ENCODE peak calls at places on chromosomes 6 and 20, in nine cellular contexts. B is coronary artery, S is spleen, O is IMR-90, M is upper lobe of right lung, I is astrocyte of the spinal cord, N is brain microvascular endothelial cell, L is heart right ventricle, P is HCT116. G is an unnamed sample.

GRCh38 chr6:38638941-38639497 is 710 bp downstream of the BTBD9 start:
- DNase-seq in B (peak), S (no peak), O (peak), M (peak), I (peak), N (peak), L (no peak), P (peak), G (peak)

GRCh38 chr20:25464501-25465204 is 57.2 kb downstream of the GINS1 start:
- DNase-seq in B (no peak), S (peak), O (no peak), M (no peak), I (no peak), N (no peak), L (no peak), P (no peak), G (no peak)

GRCh38 chr6:148287979-148288378 is 54.7 kb upstream of the SASH1 start:
- DNase-seq in B (no peak), S (no peak), O (no peak), M (no peak), I (no peak), N (no peak), L (no peak), P (no peak), G (no peak)

GRCh38 chr20:45781391-45781931 is 10.2 kb downstream of the WFDC3 start:
- DNase-seq in B (no peak), S (no peak), O (peak), M (no peak), I (peak), N (peak), L (no peak), P (peak), G (peak)

GRCh38 chr20:49791165-49791564 is 21.5 kb upstream of the SLC9A8 start:
- DNase-seq in B (no peak), S (no peak), O (no peak), M (no peak), I (no peak), N (no peak), L (no peak), P (no peak), G (no peak)

GRCh38 chr20:5658897-5659296 is 91.3 kb upstream of the SHLD1 start:
- DNase-seq in B (peak), S (peak), O (peak), M (no peak), I (peak), N (peak), L (peak), P (no peak), G (peak)

GRCh38 chr20:953742-954141 is 37.6 kb upstream of the ANGPT4 start:
- DNase-seq in B (no peak), S (peak), O (no peak), M (no peak), I (no peak), N (no peak), L (no peak), P (peak), G (no peak)

GRCh38 chr20:62031462-62032092 is 34.1 kb downstream of the TAF4 start:
- DNase-seq in B (no peak), S (no peak), O (no peak), M (no peak), I (no peak), N (no peak), L (peak), P (no peak), G (no peak)

GRCh38 chr20:34528921-34529297 is 12.7 kb downstream of the DYNLRB1 start:
- DNase-seq in B (no peak), S (peak), O (no peak), M (peak), I (no peak), N (no peak), L (peak), P (no peak), G (peak)

GRCh38 chr6:146177785-146178184 is 148.9 kb downstream of the GRM1 start:
- DNase-seq in B (no peak), S (no peak), O (no peak), M (no peak), I (no peak), N (no peak), L (no peak), P (no peak), G (no peak)

GRCh38 chr6:19269341-19269898 is 567.8 kb upstream of the ID4 start:
- DNase-seq in B (no peak), S (no peak), O (no peak), M (no peak), I (no peak), N (no peak), L (no peak), P (no peak), G (no peak)

GRCh38 chr20:40860487-40860902 is 168.1 kb upstream of the TOP1 start:
- DNase-seq in B (no peak), S (no peak), O (peak), M (no peak), I (peak), N (peak), L (no peak), P (peak), G (no peak)

GRCh38 chr6:36938536-36938935 is 16.0 kb upstream of the PI16 start:
- DNase-seq in B (no peak), S (no peak), O (peak), M (no peak), I (peak), N (peak), L (no peak), P (no peak), G (no peak)

GRCh38 chr6:40171343-40171742 is 237.1 kb upstream of the MOCS1 start:
- DNase-seq in B (no peak), S (no peak), O (no peak), M (no peak), I (no peak), N (no peak), L (no peak), P (no peak), G (no peak)

GRCh38 chr6:100774681-100775080 is 106.4 kb downstream of the ASCC3 start:
- DNase-seq in B (no peak), S (no peak), O (peak), M (no peak), I (peak), N (no peak), L (no peak), P (no peak), G (peak)

GRCh38 chr6:27864906-27865883 is 47.0 kb downstream of the OR2B2 start:
- DNase-seq in B (peak), S (peak), O (peak), M (peak), I (peak), N (peak), L (peak), P (no peak), G (peak)

GRCh38 chr6:42901538-42901957 is 14.3 kb upstream of the PTCRA start:
- DNase-seq in B (peak), S (peak), O (peak), M (peak), I (peak), N (peak), L (peak), P (peak), G (peak)

GRCh38 chr6:92827104-92827503 is 592.3 kb downstream of the EPHA7 start:
- DNase-seq in B (no peak), S (no peak), O (no peak), M (no peak), I (no peak), N (no peak), L (no peak), P (no peak), G (no peak)

GRCh38 chr6:40535105-40535783 is 51.9 kb downstream of the LRFN2 start:
- DNase-seq in B (no peak), S (peak), O (no peak), M (no peak), I (no peak), N (no peak), L (no peak), P (no peak), G (no peak)

GRCh38 chr6:125307150-125307838 is 5.5 kb upstream of the HDDC2 start:
- DNase-seq in B (no peak), S (no peak), O (peak), M (no peak), I (no peak), N (peak), L (no peak), P (no peak), G (no peak)

GRCh38 chr6:9848094-9848493 is 566.8 kb downstream of the TFAP2A start:
- DNase-seq in B (no peak), S (no peak), O (peak), M (no peak), I (no peak), N (no peak), L (no peak), P (no peak), G (no peak)

GRCh38 chr20:58847483-58847882 is 3.2 kb downstream of the GNAS-AS1 start:
- DNase-seq in B (no peak), S (no peak), O (no peak), M (no peak), I (no peak), N (no peak), L (no peak), P (no peak), G (no peak)

GRCh38 chr20:59765599-59766177 is 161.3 kb downstream of the PHACTR3 start:
- DNase-seq in B (no peak), S (no peak), O (no peak), M (no peak), I (no peak), N (no peak), L (no peak), P (no peak), G (no peak)

GRCh38 chr6:166410426-166410935 is 27.7 kb upstream of the MPC1 start:
- DNase-seq in B (no peak), S (no peak), O (no peak), M (no peak), I (no peak), N (no peak), L (no peak), P (no peak), G (no peak)

GRCh38 chr6:101776919-101777350 is 383.4 kb downstream of the GRIK2 start:
- DNase-seq in B (no peak), S (no peak), O (no peak), M (no peak), I (no peak), N (no peak), L (no peak), P (no peak), G (no peak)

GRCh38 chr6:122555561-122555960 is 54.6 kb upstream of the PKIB start:
- DNase-seq in B (no peak), S (no peak), O (no peak), M (no peak), I (no peak), N (no peak), L (no peak), P (no peak), G (no peak)

GRCh38 chr6:37602801-37603200 is 94.9 kb downstream of the MDGA1 start:
- DNase-seq in B (no peak), S (no peak), O (peak), M (no peak), I (no peak), N (no peak), L (no peak), P (no peak), G (no peak)

GRCh38 chr6:14108571-14109410 is 8.8 kb upstream of the CD83 start:
- DNase-seq in B (no peak), S (peak), O (no peak), M (peak), I (no peak), N (no peak), L (no peak), P (no peak), G (no peak)

GRCh38 chr20:45361794-45362193 is 1.2 kb upstream of the SYS1 start:
- DNase-seq in B (no peak), S (no peak), O (no peak), M (no peak), I (no peak), N (no peak), L (no peak), P (no peak), G (no peak)

GRCh38 chr6:56399250-56399671 is 151.9 kb upstream of the COL21A1 start:
- DNase-seq in B (no peak), S (no peak), O (peak), M (no peak), I (peak), N (no peak), L (no peak), P (no peak), G (no peak)

GRCh38 chr20:49381558-49382493 is 100.6 kb downstream of the KCNB1 start:
- DNase-seq in B (peak), S (no peak), O (peak), M (peak), I (peak), N (peak), L (peak), P (peak), G (no peak)

GRCh38 chr6:104958178-104958520 is 1.2 kb downstream of the LIN28B start:
- DNase-seq in B (no peak), S (no peak), O (no peak), M (no peak), I (no peak), N (no peak), L (no peak), P (no peak), G (no peak)

GRCh38 chr6:80608881-80609280 is 502.4 kb downstream of the BCKDHB start:
- DNase-seq in B (no peak), S (no peak), O (peak), M (no peak), I (peak), N (peak), L (no peak), P (no peak), G (no peak)

DNA sequence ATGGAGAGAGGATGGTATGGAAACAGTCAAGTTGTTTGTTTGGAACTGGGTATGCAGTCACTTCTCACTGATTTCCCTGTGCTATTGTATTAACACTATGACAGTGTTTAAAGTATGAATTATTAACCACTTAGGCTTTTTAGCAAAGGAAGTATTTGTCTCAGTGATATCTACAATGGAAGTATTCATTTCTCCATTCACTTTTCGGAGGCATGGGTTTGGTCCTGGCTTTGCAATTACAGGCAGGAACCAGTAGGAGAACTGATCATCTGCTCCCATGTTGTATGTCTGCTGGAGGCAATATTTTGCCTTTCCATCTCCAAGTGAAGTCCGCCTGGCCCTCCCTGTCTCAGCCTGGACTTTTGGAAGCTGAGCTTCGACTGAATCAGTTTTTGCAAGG is 30.6 kb upstream of the EXOC2 start:
- DNase-seq in B (no peak), S (no peak), O (no peak), M (no peak), I (no peak), N (no peak), L (no peak), P (no peak), G (no peak)
- TF ChIP-seq CTCF in B (no peak), S (no peak), O (no peak), M (no peak), I (peak), N (peak), L (peak), P (no peak), G (no peak)

GRCh38 chr20:36784900-36785299 is 11.3 kb upstream of the DSN1 start:
- DNase-seq in B (no peak), S (no peak), O (peak), M (no peak), I (no peak), N (no peak), L (no peak), P (no peak), G (no peak)
- TF ChIP-seq CTCF in B (no peak), S (no peak), O (no peak), M (no peak), I (no peak), N (no peak), L (no peak), P (no peak), G (no peak)

DNA sequence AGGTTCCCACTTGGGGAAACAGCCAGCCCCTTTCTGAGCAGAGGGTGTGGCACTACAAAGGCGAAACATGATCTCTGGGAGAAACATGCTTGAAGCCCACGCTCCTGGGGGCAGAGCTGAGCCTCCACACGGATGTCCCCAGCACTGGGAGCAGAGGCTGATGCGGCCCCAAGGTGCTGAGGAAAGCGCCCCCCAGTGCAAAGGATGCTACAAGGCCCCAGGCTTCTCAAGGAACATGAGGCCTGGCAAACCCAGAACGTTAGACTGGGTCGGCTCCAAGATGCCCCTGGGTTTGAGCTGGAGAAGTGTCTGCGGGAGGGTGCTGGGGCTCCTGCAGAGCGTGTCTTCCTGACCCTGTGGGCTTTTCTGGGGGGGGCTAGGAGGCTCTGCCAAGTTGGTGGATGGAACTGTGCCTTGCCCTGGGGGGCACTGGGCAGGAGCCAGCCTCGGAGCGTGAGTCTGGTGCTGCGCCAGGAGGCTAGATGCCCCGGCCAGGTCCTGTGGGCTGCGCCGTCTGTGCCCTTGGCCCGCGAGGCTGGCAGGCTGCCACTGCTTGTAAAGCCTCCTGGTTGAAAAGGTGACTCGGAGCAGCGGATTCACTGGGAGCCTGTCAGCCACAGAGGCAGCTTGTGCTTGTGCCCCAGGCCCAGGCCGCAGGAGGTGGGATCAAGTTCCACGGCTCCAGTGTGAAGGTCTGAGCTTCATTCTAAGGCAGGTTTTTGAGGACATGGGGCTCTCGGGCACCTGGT is 8.1 kb downstream of the SYNJ2 start:
- DNase-seq in B (no peak), S (peak), O (peak), M (peak), I (peak), N (no peak), L (peak), P (no peak), G (peak)
- TF ChIP-seq CTCF in B (no peak), S (no peak), O (peak), M (no peak), I (no peak), N (peak), L (no peak), P (no peak), G (no peak)

GRCh38 chr20:63484651-63485403 is 12.4 kb upstream of the KCNQ2 start:
- DNase-seq in B (no peak), S (no peak), O (no peak), M (no peak), I (no peak), N (no peak), L (no peak), P (no peak), G (no peak)
- TF ChIP-seq CTCF in B (no peak), S (no peak), O (no peak), M (no peak), I (no peak), N (no peak), L (no peak), P (no peak), G (no peak)

DNA sequence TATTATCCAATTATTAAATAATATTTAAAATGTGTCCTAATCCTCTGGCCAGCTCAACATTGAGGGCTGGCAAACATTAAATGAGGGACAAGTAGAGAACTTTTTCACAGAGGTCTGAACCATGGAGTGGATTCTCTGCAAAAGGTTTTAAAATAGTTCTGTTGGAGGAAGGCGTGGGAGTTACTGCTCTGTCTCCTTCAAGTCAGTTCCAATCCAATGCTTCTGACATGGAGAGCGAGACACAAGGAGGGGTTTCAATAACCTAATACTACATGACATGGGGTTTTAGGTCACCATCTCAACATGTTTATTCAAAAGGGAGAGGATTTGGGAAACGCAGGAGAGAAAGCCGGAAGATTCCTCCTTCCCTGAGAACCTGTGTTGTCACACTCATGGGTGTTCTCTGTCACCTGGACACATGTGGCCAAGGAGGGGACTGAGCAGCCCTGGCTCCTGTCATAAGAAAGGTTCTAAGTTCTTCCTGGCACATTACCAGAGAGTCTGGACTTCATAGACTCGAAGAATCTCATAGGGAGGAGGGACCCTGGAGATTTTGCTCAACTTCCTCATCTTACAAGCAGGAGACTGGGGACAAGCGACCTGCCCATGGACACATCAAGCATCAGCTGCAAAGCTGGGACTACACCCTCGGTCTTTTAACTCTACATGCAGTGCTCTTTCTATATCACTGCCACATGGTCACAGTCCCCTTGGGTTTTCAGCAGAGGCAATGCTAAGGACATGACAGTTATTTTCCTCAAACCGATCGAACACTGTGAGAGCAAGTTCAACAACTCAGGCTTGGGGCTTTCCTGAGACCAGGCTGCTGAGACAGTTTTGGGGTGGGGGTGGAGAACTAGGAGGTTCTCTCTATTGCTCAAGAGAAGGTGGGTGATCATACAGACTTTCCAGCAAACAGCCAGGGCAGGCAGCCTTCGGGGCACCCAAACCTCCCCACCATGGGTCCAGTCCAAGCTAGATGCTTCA is 38.6 kb downstream of the PRDM1 start:
- DNase-seq in B (peak), S (no peak), O (no peak), M (no peak), I (no peak), N (no peak), L (no peak), P (no peak), G (no peak)
- TF ChIP-seq CTCF in B (no peak), S (no peak), O (no peak), M (no peak), I (no peak), N (no peak), L (no peak), P (no peak), G (no peak)

GRCh38 chr6:31899882-31900722 is 1.8 kb downstream of the ZBTB12 start:
- DNase-seq in B (no peak), S (peak), O (no peak), M (no peak), I (no peak), N (no peak), L (no peak), P (no peak), G (no peak)

GRCh38 chr6:31901953-31902643 is at the start of gene ZBTB12:
- DNase-seq in B (peak), S (peak), O (peak), M (peak), I (peak), N (peak), L (peak), P (peak), G (peak)

GRCh38 chr6:31899215-31899614 is 1.7 kb upstream of the EHMT2 start:
- DNase-seq in B (no peak), S (no peak), O (no peak), M (no peak), I (no peak), N (no peak), L (no peak), P (no peak), G (no peak)

GRCh38 chr6:31901415-31901952 is 402 bp downstream of the ZBTB12 start:
- DNase-seq in B (no peak), S (peak), O (peak), M (peak), I (peak), N (peak), L (peak), P (no peak), G (peak)

DNA sequence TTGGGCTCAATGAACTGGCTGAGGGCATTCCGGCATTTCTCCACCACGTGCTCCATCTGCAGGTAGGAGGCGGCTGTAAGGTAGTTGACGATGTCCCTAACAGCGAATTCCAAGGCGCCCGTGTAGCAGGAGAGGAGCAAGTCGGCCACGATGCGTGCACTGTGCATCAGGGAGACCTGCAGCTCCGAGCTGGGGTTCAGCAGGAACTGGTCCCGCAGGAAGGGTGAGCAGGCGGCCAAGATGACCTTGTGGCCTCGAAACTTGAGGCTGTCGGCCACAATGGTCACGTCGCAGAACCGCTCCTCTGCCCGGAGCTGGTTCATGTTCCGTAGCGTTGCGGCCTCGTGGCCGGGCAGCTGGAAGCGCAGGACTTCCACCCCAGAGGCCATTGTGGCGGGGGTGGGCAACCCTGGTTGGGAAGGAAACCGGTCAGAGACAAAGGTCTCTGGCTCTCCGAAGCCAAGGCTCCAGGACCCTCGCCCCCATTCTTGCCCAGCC is 920 bp downstream of the ZBTB12 start:
- DNase-seq in B (no peak), S (peak), O (no peak), M (no peak), I (no peak), N (no peak), L (no peak), P (no peak), G (no peak)
- TF ChIP-seq CTCF in B (no peak), S (no peak), O (no peak), M (no peak), I (no peak), N (no peak), L (no peak), P (no peak), G (no peak)